ENCODE peak calls at places on chromosome 14, in seven cellular contexts. I is BJ, Q is activated B cell treated with CpG ODN at 0.5 μM for 24 hours, Y is RWPE1, J is GM20000, P is GM13976, M is cardiac fibroblast. H is an unnamed sample.

GRCh38 chr14:75277796-75278421 is 719 bp upstream of the FOS start:
- DNase-seq in I (no peak), Q (no peak), Y (peak), J (no peak), P (no peak), M (peak), H (no peak)

GRCh38 chr14:76958975-76959710 is 69.4 kb downstream of the IRF2BPL start:
- DNase-seq in I (peak), Q (no peak), Y (peak), J (peak), P (peak), M (peak), H (no peak)

GRCh38 chr14:31568671-31569070 is 7.5 kb downstream of the NUBPL start:
- DNase-seq in I (no peak), Q (no peak), Y (no peak), J (no peak), P (no peak), M (peak), H (no peak)

GRCh38 chr14:56237398-56237797 is 119.2 kb downstream of the PELI2 start:
- DNase-seq in I (no peak), Q (no peak), Y (no peak), J (no peak), P (no peak), M (no peak), H (no peak)

GRCh38 chr14:61813101-61813596 is 50.9 kb downstream of the SNAPC1 start:
- DNase-seq in I (no peak), Q (no peak), Y (no peak), J (no peak), P (no peak), M (no peak), H (no peak)

GRCh38 chr14:32669416-32669815 is 269.3 kb upstream of the NPAS3 start:
- DNase-seq in I (no peak), Q (no peak), Y (no peak), J (no peak), P (no peak), M (peak), H (no peak)

GRCh38 chr14:77094672-77095284 is 3.3 kb upstream of the CIPC start:
- DNase-seq in I (no peak), Q (peak), Y (peak), J (peak), P (peak), M (peak), H (peak)

GRCh38 chr14:74169906-74170305 is 69.3 kb upstream of the VSX2 start:
- DNase-seq in I (no peak), Q (no peak), Y (no peak), J (no peak), P (no peak), M (no peak), H (no peak)

GRCh38 chr14:61720302-61720677 is 25.0 kb downstream of the HIF1A start:
- DNase-seq in I (no peak), Q (no peak), Y (no peak), J (no peak), P (no peak), M (peak), H (no peak)

GRCh38 chr14:59251811-59252771 is 63.6 kb downstream of the DAAM1 start:
- DNase-seq in I (no peak), Q (no peak), Y (no peak), J (no peak), P (no peak), M (peak), H (no peak)

GRCh38 chr14:33839193-33840076 is 111.4 kb downstream of the EGLN3 start:
- DNase-seq in I (no peak), Q (no peak), Y (peak), J (peak), P (peak), M (peak), H (no peak)

GRCh38 chr14:34536951-34537676 is 2.4 kb downstream of the EAPP start:
- DNase-seq in I (peak), Q (no peak), Y (no peak), J (no peak), P (no peak), M (peak), H (no peak)

GRCh38 chr14:51912112-51912786 is 51.8 kb downstream of the GNG2 start:
- DNase-seq in I (no peak), Q (no peak), Y (no peak), J (no peak), P (no peak), M (no peak), H (no peak)

GRCh38 chr14:50303744-50304471 is 8.1 kb downstream of the L2HGDH start:
- DNase-seq in I (no peak), Q (no peak), Y (no peak), J (no peak), P (no peak), M (peak), H (no peak)

GRCh38 chr14:94142836-94143235 is 13.4 kb upstream of the IFI27L2 start:
- DNase-seq in I (no peak), Q (no peak), Y (no peak), J (no peak), P (no peak), M (no peak), H (no peak)

GRCh38 chr14:59464651-59465569 is at the start of gene GPR135:
- DNase-seq in I (no peak), Q (peak), Y (peak), J (peak), P (peak), M (peak), H (peak)

GRCh38 chr14:94646481-94646880 is 34.3 kb downstream of the SERPINA3 start:
- DNase-seq in I (no peak), Q (no peak), Y (no peak), J (no peak), P (no peak), M (peak), H (no peak)

GRCh38 chr14:24274101-24274543 is 2.7 kb upstream of the RABGGTA start:
- DNase-seq in I (no peak), Q (peak), Y (peak), J (peak), P (peak), M (peak), H (no peak)

GRCh38 chr14:23285530-23286019 is 357 bp downstream of the HOMEZ start:
- DNase-seq in I (no peak), Q (no peak), Y (peak), J (no peak), P (no peak), M (no peak), H (no peak)

GRCh38 chr14:103520657-103521437 is 1.8 kb downstream of the CKB start:
- DNase-seq in I (no peak), Q (peak), Y (peak), J (peak), P (peak), M (peak), H (peak)

GRCh38 chr14:25308244-25308643 is 258.3 kb upstream of the STXBP6 start:
- DNase-seq in I (no peak), Q (no peak), Y (no peak), J (no peak), P (no peak), M (no peak), H (no peak)

GRCh38 chr14:75417674-75418073 is 10.1 kb upstream of the JDP2 start:
- DNase-seq in I (no peak), Q (no peak), Y (no peak), J (no peak), P (no peak), M (no peak), H (no peak)

GRCh38 chr14:103110681-103111296 is 12.5 kb upstream of the TNFAIP2 start:
- DNase-seq in I (no peak), Q (no peak), Y (no peak), J (no peak), P (no peak), M (no peak), H (no peak)

GRCh38 chr14:105445290-105445689 is 25.7 kb downstream of the MTA1 start:
- DNase-seq in I (no peak), Q (no peak), Y (no peak), J (no peak), P (no peak), M (no peak), H (no peak)

GRCh38 chr14:50804181-50804721 is 26.7 kb downstream of the NIN start:
- DNase-seq in I (peak), Q (no peak), Y (no peak), J (no peak), P (no peak), M (peak), H (no peak)

GRCh38 chr14:60744566-60744965 is 10.0 kb downstream of the MNAT1 start:
- DNase-seq in I (no peak), Q (no peak), Y (no peak), J (no peak), P (no peak), M (no peak), H (no peak)

GRCh38 chr14:104895786-104896642 is 28.7 kb upstream of the PLD4 start:
- DNase-seq in I (no peak), Q (no peak), Y (no peak), J (no peak), P (peak), M (no peak), H (peak)

GRCh38 chr14:52692248-52692962 is 3.0 kb downstream of the ERO1A start:
- DNase-seq in I (no peak), Q (no peak), Y (no peak), J (no peak), P (no peak), M (peak), H (no peak)

GRCh38 chr14:55789442-55789841 is 209.4 kb downstream of the KTN1 start:
- DNase-seq in I (no peak), Q (no peak), Y (no peak), J (no peak), P (no peak), M (peak), H (no peak)

GRCh38 chr14:22220427-22220826 is 368.6 kb downstream of the DAD1 start:
- DNase-seq in I (no peak), Q (no peak), Y (peak), J (no peak), P (no peak), M (peak), H (no peak)

GRCh38 chr14:55780156-55780946 is 200.3 kb downstream of the KTN1 start:
- DNase-seq in I (peak), Q (no peak), Y (peak), J (no peak), P (no peak), M (peak), H (no peak)

GRCh38 chr14:37234222-37234621 is 36.5 kb downstream of the MIPOL1 start:
- DNase-seq in I (no peak), Q (no peak), Y (no peak), J (no peak), P (no peak), M (no peak), H (no peak)

GRCh38 chr14:34364201-34364600 is 97.8 kb downstream of the SPTSSA start:
- DNase-seq in I (no peak), Q (no peak), Y (peak), J (no peak), P (no peak), M (no peak), H (no peak)

GRCh38 chr14:22850944-22851790 is 14.8 kb downstream of the MMP14 start:
- DNase-seq in I (peak), Q (no peak), Y (peak), J (peak), P (no peak), M (peak), H (no peak)

GRCh38 chr14:104237651-104238423 is 99.5 kb downstream of the KIF26A start:
- DNase-seq in I (no peak), Q (no peak), Y (no peak), J (no peak), P (no peak), M (no peak), H (no peak)

GRCh38 chr14:59271734-59272133 is 83.3 kb downstream of the DAAM1 start:
- DNase-seq in I (no peak), Q (no peak), Y (no peak), J (no peak), P (no peak), M (peak), H (no peak)

GRCh38 chr14:49405291-49405690 is 180.9 kb downstream of the RPS29 start:
- DNase-seq in I (peak), Q (no peak), Y (no peak), J (no peak), P (no peak), M (peak), H (no peak)

GRCh38 chr14:100147691-100148464 is 11.6 kb downstream of the DEGS2 start:
- DNase-seq in I (no peak), Q (no peak), Y (no peak), J (no peak), P (no peak), M (no peak), H (no peak)

GRCh38 chr14:100145682-100146464 is 13.6 kb downstream of the DEGS2 start:
- DNase-seq in I (no peak), Q (no peak), Y (no peak), J (no peak), P (no peak), M (no peak), H (no peak)

GRCh38 chr14:100147181-100147631 is 12.2 kb downstream of the DEGS2 start:
- DNase-seq in I (no peak), Q (no peak), Y (no peak), J (peak), P (peak), M (no peak), H (no peak)

GRCh38 chr14:100144996-100145646 is 14.3 kb downstream of the DEGS2 start:
- DNase-seq in I (no peak), Q (no peak), Y (no peak), J (no peak), P (no peak), M (no peak), H (no peak)

GRCh38 chr14:100146548-100147091 is 12.8 kb downstream of the DEGS2 start:
- DNase-seq in I (no peak), Q (no peak), Y (no peak), J (no peak), P (no peak), M (no peak), H (no peak)
- TF ChIP-seq CTCF in I (peak), Q (no peak), Y (no peak), J (no peak), P (peak), M (no peak), H (no peak)

GRCh38 chr14:72975776-72976175 is 49.5 kb downstream of the DCAF4 start:
- DNase-seq in I (no peak), Q (no peak), Y (no peak), J (no peak), P (no peak), M (no peak), H (no peak)
- TF ChIP-seq CTCF in I (peak), Q (no peak), Y (no peak), J (no peak), P (no peak), M (no peak), H (no peak)

GRCh38 chr14:69615471-69616407 is 4.3 kb downstream of the SUSD6 start:
- DNase-seq in I (peak), Q (peak), Y (peak), J (peak), P (peak), M (peak), H (no peak)
- TF ChIP-seq CTCF in I (no peak), Q (no peak), Y (no peak), J (no peak), P (no peak), M (no peak), H (no peak)

GRCh38 chr14:101575581-101575980 is 14.3 kb downstream of the DIO3 start:
- DNase-seq in I (no peak), Q (no peak), Y (no peak), J (no peak), P (no peak), M (no peak), H (no peak)
- TF ChIP-seq CTCF in I (no peak), Q (no peak), Y (no peak), J (no peak), P (no peak), M (no peak), H (no peak)

GRCh38 chr14:66758031-66758613 is 250.2 kb downstream of the GPHN start:
- DNase-seq in I (no peak), Q (no peak), Y (no peak), J (no peak), P (no peak), M (no peak), H (no peak)
- TF ChIP-seq CTCF in I (no peak), Q (no peak), Y (no peak), J (peak), P (no peak), M (no peak), H (no peak)

GRCh38 chr14:91317381-91318313 is 73.1 kb upstream of the GPR68 start:
- DNase-seq in I (no peak), Q (peak), Y (peak), J (no peak), P (peak), M (peak), H (no peak)
- TF ChIP-seq CTCF in I (no peak), Q (no peak), Y (no peak), J (no peak), P (peak), M (peak), H (no peak)

GRCh38 chr14:68364823-68365222 is 428.0 kb downstream of the ZFP36L1 start:
- DNase-seq in I (no peak), Q (no peak), Y (no peak), J (no peak), P (no peak), M (no peak), H (no peak)

GRCh38 chr14:68362841-68363240 is 430.0 kb downstream of the ZFP36L1 start:
- DNase-seq in I (no peak), Q (no peak), Y (no peak), J (no peak), P (no peak), M (no peak), H (no peak)

GRCh38 chr14:68363841-68364711 is 428.8 kb downstream of the ZFP36L1 start:
- DNase-seq in I (no peak), Q (no peak), Y (no peak), J (no peak), P (no peak), M (peak), H (peak)

GRCh38 chr14:68365228-68365627 is 427.6 kb downstream of the ZFP36L1 start:
- DNase-seq in I (peak), Q (no peak), Y (peak), J (no peak), P (no peak), M (peak), H (no peak)

DNA sequence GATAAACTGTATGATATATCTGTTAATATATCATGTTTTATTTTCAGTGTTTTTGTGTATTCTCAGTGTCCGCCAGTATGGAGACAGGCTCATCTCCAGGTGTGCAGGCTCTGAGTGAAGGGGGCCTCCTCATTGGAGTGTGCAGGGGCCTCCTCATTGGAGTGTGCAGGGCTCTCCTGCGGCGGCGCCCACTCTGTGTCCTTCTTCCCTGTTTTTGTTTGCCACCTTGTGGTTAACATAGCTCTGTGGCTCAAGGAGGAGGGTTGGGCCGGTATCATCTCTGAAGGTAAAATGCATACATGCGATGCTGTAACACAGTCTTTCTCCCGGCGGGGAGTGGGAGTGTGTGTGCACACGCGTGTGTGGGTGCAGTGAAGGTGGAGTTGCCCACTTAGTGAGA is 429.5 kb downstream of the ZFP36L1 start:
- DNase-seq in I (no peak), Q (no peak), Y (no peak), J (no peak), P (no peak), M (no peak), H (no peak)
- TF ChIP-seq CTCF in I (no peak), Q (no peak), Y (no peak), J (no peak), P (peak), M (no peak), H (no peak)

DNA sequence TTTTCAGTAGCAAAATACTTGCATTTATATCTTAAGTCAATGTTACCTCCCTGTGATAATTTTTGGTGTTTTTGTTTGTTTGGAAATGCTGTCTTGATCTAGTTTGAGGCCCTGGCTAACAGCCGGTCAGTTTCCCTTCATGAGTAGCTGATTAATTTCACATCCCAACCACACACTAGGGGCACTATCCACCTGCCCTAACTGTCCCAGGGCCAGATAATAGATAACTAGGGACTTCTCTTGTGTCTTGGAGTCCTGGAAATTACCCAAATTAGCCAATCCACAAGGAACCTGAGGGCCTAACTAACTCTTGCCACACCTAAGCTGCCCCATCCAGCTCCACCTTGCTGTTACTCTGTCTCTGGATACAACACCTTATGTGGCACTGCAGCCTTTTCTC is 399.9 kb downstream of the FOXG1 start:
- DNase-seq in I (no peak), Q (no peak), Y (no peak), J (no peak), P (no peak), M (no peak), H (no peak)
- TF ChIP-seq CTCF in I (no peak), Q (no peak), Y (no peak), J (no peak), P (no peak), M (no peak), H (no peak)

DNA sequence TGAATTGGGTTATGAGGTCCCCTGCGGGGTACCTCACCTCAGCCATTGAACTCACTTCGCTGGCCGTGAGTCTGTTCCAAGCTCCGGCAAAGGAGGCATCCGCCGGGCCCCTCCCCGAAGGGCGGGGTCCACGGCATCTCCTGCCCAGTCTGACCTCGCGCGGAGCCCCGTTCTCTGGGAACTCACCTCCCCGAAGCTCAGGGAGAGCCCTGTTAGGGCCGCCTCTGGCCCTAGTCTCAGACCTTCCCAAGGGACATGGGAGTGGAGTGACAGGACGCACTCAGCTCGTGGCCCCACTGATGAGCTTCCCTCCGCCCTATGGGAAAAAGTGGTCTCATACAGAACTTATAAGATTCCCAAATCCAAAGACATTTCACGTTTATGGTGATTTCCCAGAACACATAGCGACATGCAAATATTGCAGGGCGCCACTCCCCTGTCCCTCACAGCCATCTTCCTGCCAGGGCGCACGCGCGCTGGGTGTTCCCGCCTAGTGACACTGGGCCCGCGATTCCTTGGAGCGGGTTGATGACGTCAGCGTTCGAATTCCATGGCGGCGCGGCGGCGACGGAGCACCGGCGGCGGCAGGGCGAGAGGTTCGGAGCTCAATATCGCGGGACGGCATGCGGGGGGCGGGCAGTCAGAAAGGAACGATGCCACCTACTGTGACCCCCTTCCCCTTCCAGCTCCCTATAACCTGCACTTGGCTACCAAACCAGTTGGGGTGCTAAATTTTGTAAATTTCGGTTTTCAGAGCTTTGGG is at the start of gene PARP2:
- DNase-seq in I (peak), Q (peak), Y (peak), J (peak), P (peak), M (peak), H (peak)
- TF ChIP-seq CTCF in I (no peak), Q (no peak), Y (no peak), J (no peak), P (no peak), M (no peak), H (no peak)

DNA sequence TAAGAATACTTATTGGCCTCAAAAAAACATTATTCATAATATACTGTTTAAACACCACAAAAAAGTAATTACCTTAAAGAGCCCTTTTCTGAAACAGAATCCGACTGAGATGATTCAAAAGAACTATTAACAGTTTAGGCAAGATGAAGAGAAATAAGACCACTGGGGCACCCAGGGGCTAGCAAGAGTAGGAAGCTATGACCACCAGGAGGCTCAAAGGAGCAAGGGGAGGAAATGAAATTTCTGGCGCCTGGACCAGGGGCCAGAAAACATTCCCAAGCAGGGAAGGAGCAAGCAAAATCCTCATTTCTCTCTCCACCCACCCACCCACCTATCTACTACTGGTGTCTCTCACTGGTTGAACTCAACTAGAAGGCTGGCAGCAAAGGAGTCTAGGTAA is 6.3 kb upstream of the DCAF4 start:
- DNase-seq in I (no peak), Q (no peak), Y (no peak), J (no peak), P (no peak), M (no peak), H (no peak)
- TF ChIP-seq CTCF in I (no peak), Q (no peak), Y (no peak), J (no peak), P (no peak), M (peak), H (no peak)

H was measured in mesothelial cell of epicardium.